ENCODE peak calls at places on chromosomes 16 and 17, in five cellular contexts. P, X, S, H and R are unnamed samples.

GRCh38 chr17:78345172-78345571 is 14.7 kb downstream of the SOCS3 start:
- DNase-seq in X (no peak), H (no peak), S (no peak), P (no peak), R (no peak)

GRCh38 chr17:21299981-21300600 is 15.6 kb downstream of the MAP2K3 start:
- DNase-seq in X (no peak), S (no peak), P (no peak), H (no peak), R (no peak)

GRCh38 chr16:3492356-3492755 is 2.9 kb downstream of the C16orf90 start:
- DNase-seq in H (no peak), S (no peak), X (no peak), P (no peak), R (no peak)

GRCh38 chr16:49635591-49636581 is 220.0 kb downstream of the ZNF423 start:
- DNase-seq in S (no peak), X (no peak), P (no peak), H (no peak), R (no peak)

GRCh38 chr17:57819273-57819672 is 30.6 kb downstream of the MRPS23 start:
- DNase-seq in S (no peak), X (no peak), H (no peak), P (no peak), R (no peak)

GRCh38 chr17:10126554-10127493 is 71.6 kb downstream of the GAS7 start:
- DNase-seq in H (no peak), S (no peak), X (no peak), P (no peak), R (no peak)

GRCh38 chr16:19935696-19936095 is 51.0 kb upstream of the GPRC5B start:
- DNase-seq in X (no peak), H (no peak), S (no peak), P (no peak), R (no peak)

GRCh38 chr17:4500188-4500565 is 1.5 kb downstream of the SPNS2 start:
- DNase-seq in H (no peak), P (no peak), X (no peak), S (no peak), R (no peak)

GRCh38 chr17:79942011-79942405 is 93.7 kb downstream of the TBC1D16 start:
- DNase-seq in H (no peak), X (no peak), S (no peak), P (no peak), R (no peak)

GRCh38 chr16:86117756-86118155 is 218.8 kb downstream of the IRF8 start:
- DNase-seq in P (no peak), S (no peak), H (no peak), X (no peak), R (no peak)

GRCh38 chr16:75323928-75324327 is 72.5 kb upstream of the BCAR1 start:
- DNase-seq in H (no peak), S (no peak), X (no peak), P (no peak), R (no peak)

GRCh38 chr16:53752566-53752965 is 48.6 kb downstream of the FTO start:
- DNase-seq in H (no peak), P (no peak), X (no peak), S (no peak), R (no peak)

GRCh38 chr17:78379134-78379497 is 667 bp downstream of the PGS1 start:
- DNase-seq in S (peak; percentile 81), P (no peak), H (no peak), X (no peak), R (no peak)

GRCh38 chr16:70253291-70254094 is 1.8 kb upstream of the EXOSC6 start:
- DNase-seq in P (no peak), H (peak; percentile 63), X (no peak), S (peak; percentile 45), R (no peak)

GRCh38 chr17:64334851-64335250 is 55.8 kb downstream of the PECAM1 start:
- DNase-seq in S (no peak), X (no peak), P (no peak), H (no peak), R (no peak)

GRCh38 chr17:64341181-64341580 is 49.5 kb downstream of the PECAM1 start:
- DNase-seq in P (no peak), H (no peak), S (no peak), X (no peak), R (no peak)

GRCh38 chr17:64340557-64340956 is 50.1 kb downstream of the PECAM1 start:
- DNase-seq in X (no peak), H (no peak), P (no peak), S (no peak), R (no peak)

GRCh38 chr17:64339516-64340475 is 50.9 kb downstream of the PECAM1 start:
- DNase-seq in P (no peak), S (no peak), H (no peak), X (no peak), R (no peak)

DNA sequence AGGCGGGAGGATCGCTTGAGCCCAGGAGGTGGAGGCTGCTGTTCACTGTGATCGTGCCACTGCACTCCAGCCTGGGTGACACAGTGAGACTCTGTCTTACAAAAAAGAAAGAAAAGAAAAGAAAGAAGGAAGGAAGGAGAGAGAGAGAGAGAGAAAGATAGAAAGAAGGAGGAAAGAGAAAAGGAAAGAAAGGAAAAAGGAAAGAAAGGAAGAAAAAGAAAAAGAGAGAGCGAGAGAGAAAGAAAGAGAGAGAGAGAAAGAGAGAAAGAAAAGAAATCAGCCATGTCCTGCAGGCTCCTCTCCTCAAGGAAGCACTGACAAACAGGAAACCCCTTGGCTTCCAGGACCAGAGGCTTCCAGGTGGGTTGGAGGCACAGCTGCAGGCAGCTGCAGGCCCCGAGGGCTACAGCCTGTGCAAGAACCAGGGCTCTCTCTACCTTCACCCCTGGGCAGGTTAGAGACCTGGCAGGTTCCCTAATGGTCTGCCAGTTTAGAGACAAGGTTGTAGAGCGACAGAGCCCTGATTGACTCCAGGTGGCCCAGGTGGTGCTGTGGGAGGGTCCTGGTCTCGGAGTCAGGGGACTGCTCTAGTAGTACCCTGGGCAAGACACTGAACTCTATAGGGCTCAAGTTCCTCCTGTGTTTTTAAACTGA is 53.8 kb downstream of the PECAM1 start:
- DNase-seq in S (no peak), H (no peak), P (no peak), X (peak; percentile 7), R (no peak)
- TF ChIP-seq TAF1 in S (no peak), H (no peak), P (no peak), X (no peak), R (no peak)

GRCh38 chr17:42289863-42290165 is 1.5 kb downstream of the STAT5A start:
- DNase-seq in H (no peak), P (no peak), S (no peak), X (no peak), R (no peak)

GRCh38 chr17:42286411-42287295 is 1.6 kb upstream of the STAT5A start:
- DNase-seq in P (no peak), X (no peak), S (no peak), H (peak; percentile 71), R (no peak)

GRCh38 chr17:42287305-42288077 is 807 bp upstream of the STAT5A start:
- DNase-seq in S (no peak), X (no peak), P (no peak), H (peak; percentile 70), R (no peak)

GRCh38 chr17:42288985-42289862 is 926 bp downstream of the STAT5A start:
- DNase-seq in X (no peak), H (peak; percentile 91), P (peak; percentile 58), S (no peak), R (peak; percentile 52)

DNA sequence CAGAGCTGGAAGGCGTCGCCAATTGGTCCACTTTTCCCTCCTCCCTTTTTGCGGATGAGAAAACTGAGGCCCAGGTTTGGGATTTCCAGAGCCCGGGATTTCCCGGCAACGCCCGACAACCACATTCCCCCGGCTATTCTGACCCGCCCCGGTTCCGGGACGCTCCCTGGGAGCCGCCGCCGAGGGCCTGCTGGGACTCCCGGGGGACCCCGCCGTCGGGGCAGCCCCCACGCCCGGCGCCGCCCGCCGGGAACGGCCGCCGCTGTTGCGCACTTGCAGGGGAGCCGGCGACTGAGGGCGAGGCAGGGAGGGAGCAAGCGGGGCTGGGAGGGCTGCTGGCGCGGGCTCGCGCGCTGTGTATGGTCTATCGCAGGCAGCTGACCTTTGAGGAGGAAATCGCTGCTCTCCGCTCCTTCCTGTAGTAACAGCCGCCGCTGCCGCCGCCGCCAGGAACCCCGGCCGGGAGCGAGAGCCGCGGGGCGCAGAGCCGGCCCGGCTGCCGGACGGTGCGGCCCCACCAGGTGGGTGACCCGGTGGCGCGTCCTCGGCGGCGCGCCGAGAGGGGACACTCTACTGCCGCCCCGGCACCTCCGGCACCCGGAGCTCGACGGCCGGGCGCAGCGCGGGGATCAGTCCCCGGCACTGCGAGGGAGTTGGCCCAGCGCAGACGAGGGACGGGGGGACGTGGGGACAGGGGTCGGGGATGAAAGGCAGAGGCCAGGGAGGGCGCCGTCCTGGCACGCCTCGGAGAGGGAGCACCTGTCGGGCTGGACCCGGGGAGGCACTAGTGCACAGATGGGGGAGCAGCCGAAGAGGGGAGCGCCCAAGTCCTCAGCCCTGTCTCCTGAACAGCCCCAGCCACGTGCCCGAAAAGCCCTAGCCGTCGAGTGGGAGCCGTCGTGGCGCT is at the start of gene STAT5A:
- DNase-seq in H (peak; percentile 75), X (no peak), P (peak; percentile 79), S (peak; percentile 40), R (peak; percentile 79)
- TF ChIP-seq POLR2A in H (no peak), X (no peak), P (peak; percentile 81), S (no peak), R (no peak)

DNA sequence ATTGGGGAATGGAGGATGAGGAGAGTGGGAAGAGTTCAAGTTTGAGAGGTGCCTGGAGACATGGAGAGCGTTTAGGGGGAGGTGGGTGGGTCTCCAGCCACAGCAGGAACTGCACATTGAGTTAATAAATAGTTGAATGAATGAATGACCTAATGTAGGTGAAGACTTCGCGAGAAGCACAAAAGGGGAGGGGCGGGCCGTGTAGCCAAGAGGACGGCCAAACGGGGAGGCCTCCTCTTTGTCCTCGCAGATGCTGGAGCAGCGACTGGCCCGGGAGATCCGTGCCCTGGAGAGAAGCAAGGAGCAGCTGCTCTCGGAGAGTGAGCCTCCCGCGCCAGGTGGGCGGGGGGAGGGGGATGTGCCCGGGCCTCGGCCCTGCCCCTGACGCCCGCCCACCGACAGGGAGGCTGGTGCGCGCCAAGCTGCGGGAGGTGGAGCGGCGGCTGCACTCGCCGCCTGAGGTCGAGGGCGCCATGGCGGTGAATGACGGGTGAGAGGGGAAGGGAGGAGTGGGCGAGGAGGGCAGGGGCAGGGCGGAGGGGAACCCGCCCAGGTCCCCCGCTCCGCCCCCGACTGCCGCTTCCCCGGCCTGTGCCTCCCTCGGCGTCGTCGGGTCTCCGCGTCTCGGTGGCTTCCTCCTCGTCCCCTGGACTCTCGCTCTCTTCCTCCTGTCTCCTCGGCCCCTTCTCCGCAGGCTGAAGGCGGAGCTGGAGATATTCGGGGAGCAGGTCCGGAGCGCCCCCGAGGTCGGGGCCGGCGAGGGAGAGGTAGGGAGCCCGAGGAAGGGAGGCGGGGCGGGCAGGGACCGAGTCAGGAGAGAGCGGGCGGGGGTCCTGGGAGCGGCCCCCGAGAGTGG is 12.9 kb downstream of the SYCE1L start:
- DNase-seq in P (peak; percentile 64), H (peak; percentile 55), X (peak; percentile 80), S (no peak), R (peak; percentile 74)
- TF ChIP-seq TAF1 in P (no peak), H (no peak), X (peak; percentile 74), S (peak; percentile 30), R (no peak)

GRCh38 chr17:1653735-1654134 is 4.1 kb upstream of the RILP start:
- DNase-seq in H (no peak), X (no peak), P (no peak), S (no peak), R (no peak)

GRCh38 chr17:1661045-1661444 is 11.4 kb upstream of the RILP start:
- DNase-seq in P (no peak), X (no peak), H (no peak), S (no peak), R (no peak)

DNA sequence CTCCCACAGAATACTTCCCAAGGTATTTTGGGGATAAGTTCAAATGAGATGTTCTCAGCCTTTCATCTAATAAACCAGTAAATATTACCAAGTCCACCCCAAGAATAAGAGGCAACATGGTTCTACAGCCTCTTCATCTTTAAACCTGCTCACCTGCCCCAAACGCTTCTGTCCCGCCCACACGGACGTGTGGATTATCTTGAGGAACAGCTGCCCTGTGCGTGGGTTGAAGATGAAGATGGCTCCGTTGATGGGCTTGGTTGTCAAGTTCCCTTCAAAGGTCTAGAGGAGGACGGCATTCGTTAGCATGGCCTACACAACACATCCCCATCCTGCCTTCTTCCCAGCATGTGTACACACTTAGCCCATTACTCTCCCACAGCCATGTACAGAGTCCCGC is 8.4 kb upstream of the RILP start:
- DNase-seq in H (peak; percentile 42), X (no peak), P (no peak), S (no peak), R (no peak)
- TF ChIP-seq POLR2A in H (no peak), X (no peak), P (no peak), S (no peak), R (no peak)